ENCODE peak calls at places on chromosomes 5 and 9, in ten cellular contexts. T is naive thymus-derived CD4-positive, alpha-beta T cell; A is C1 segment of cervical spinal cord; Z is suprapubic skin; O is colonic mucosa; Q is memory B cell; M is fibroblast of the conjunctiva; P is RCC 7860; D is stimulated activated CD4-positive, alpha-beta T cell treated with anti-CD3 and anti-CD28 coated beads, Interleukin-4, amount 100 ng/mL, for 4 hours; H is nephron progenitor cell. E is an unnamed sample.

GRCh38 chr5:157926953-157927352 is 68.0 kb upstream of the CLINT1 start:
- DNase-seq in T (no peak), A (no peak), Z (no peak), O (no peak), Q (no peak), M (no peak), P (no peak), D (no peak), H (no peak), E (no peak)

GRCh38 chr5:39049298-39049697 is 24.9 kb downstream of the RICTOR start:
- DNase-seq in T (no peak), A (no peak), Z (no peak), O (no peak), Q (no peak), M (no peak), P (no peak), D (no peak), H (no peak), E (no peak)

GRCh38 chr9:124074746-124075145 is 63.2 kb downstream of the LHX2 start:
- DNase-seq in T (no peak), A (no peak), Z (no peak), O (no peak), Q (no peak), M (no peak), P (no peak), D (no peak), H (no peak), E (no peak)

GRCh38 chr5:73944581-73944980 is 318.6 kb downstream of the ARHGEF28 start:
- DNase-seq in T (no peak), A (no peak), Z (no peak), O (no peak), Q (no peak), M (no peak), P (no peak), D (no peak), H (no peak), E (no peak)

GRCh38 chr5:54581831-54582548 is 64.4 kb downstream of the SNX18 start:
- DNase-seq in T (no peak), A (no peak), Z (no peak), O (no peak), Q (no peak), M (peak), P (no peak), D (no peak), H (no peak), E (no peak)

GRCh38 chr9:124011460-124012301 is at the start of gene LHX2:
- DNase-seq in T (no peak), A (no peak), Z (no peak), O (peak), Q (no peak), M (peak), P (no peak), D (peak), H (peak), E (peak)

GRCh38 chr9:96476591-96476990 is 26.6 kb downstream of the HABP4 start:
- DNase-seq in T (no peak), A (no peak), Z (no peak), O (no peak), Q (no peak), M (no peak), P (no peak), D (no peak), H (no peak), E (no peak)

GRCh38 chr9:81879501-81879916 is 48.7 kb upstream of the SPATA31D4 start:
- DNase-seq in T (no peak), A (no peak), Z (no peak), O (peak), Q (no peak), M (no peak), P (no peak), D (no peak), H (no peak), E (no peak)

GRCh38 chr9:23245067-23245466 is 581.0 kb downstream of the ELAVL2 start:
- DNase-seq in T (no peak), A (no peak), Z (no peak), O (no peak), Q (no peak), M (no peak), P (no peak), D (no peak), H (no peak), E (no peak)

GRCh38 chr9:134633362-134634142 is 8.1 kb upstream of the COL5A1 start:
- DNase-seq in T (no peak), A (no peak), Z (peak), O (no peak), Q (no peak), M (no peak), P (no peak), D (no peak), H (no peak), E (no peak)

GRCh38 chr9:121972501-121972981 is 120.6 kb downstream of the TTLL11 start:
- DNase-seq in T (no peak), A (no peak), Z (no peak), O (peak), Q (no peak), M (no peak), P (peak), D (no peak), H (no peak), E (peak)

GRCh38 chr5:134510970-134511795 is 14.3 kb upstream of the JADE2 start:
- DNase-seq in T (peak), A (no peak), Z (no peak), O (no peak), Q (no peak), M (no peak), P (peak), D (peak), H (no peak), E (no peak)

GRCh38 chr9:114677418-114677817 is 4.6 kb downstream of the TEX48 start:
- DNase-seq in T (no peak), A (no peak), Z (no peak), O (no peak), Q (no peak), M (peak), P (peak), D (no peak), H (no peak), E (peak)

GRCh38 chr5:135535820-135536801 is at the start of gene NEUROG1:
- DNase-seq in T (no peak), A (no peak), Z (peak), O (peak), Q (no peak), M (no peak), P (no peak), D (no peak), H (peak), E (no peak)

GRCh38 chr9:126613656-126614055 is at the start of gene LMX1B:
- DNase-seq in T (no peak), A (no peak), Z (no peak), O (no peak), Q (no peak), M (peak), P (no peak), D (no peak), H (peak), E (no peak)

GRCh38 chr9:34179528-34180138 is 790 bp downstream of the UBAP1 start:
- DNase-seq in T (no peak), A (no peak), Z (no peak), O (peak), Q (no peak), M (no peak), P (no peak), D (no peak), H (no peak), E (peak)

GRCh38 chr9:32926901-32927300 is 74.5 kb downstream of the APTX start:
- DNase-seq in T (no peak), A (no peak), Z (no peak), O (no peak), Q (no peak), M (no peak), P (no peak), D (no peak), H (no peak), E (no peak)

GRCh38 chr9:137077758-137078693 is 709 bp downstream of the UAP1L1 start:
- DNase-seq in T (peak), A (no peak), Z (peak), O (peak), Q (no peak), M (no peak), P (no peak), D (peak), H (no peak), E (no peak)

GRCh38 chr5:33725846-33726245 is 165.9 kb downstream of the ADAMTS12 start:
- DNase-seq in T (no peak), A (no peak), Z (no peak), O (no peak), Q (no peak), M (no peak), P (no peak), D (no peak), H (no peak), E (no peak)

GRCh38 chr5:87825583-87825982 is 412.9 kb upstream of the CCNH start:
- DNase-seq in T (no peak), A (no peak), Z (no peak), O (no peak), Q (no peak), M (no peak), P (no peak), D (no peak), H (no peak), E (no peak)

GRCh38 chr5:150278916-150279315 is 10.7 kb downstream of the CAMK2A start:
- DNase-seq in T (no peak), A (no peak), Z (no peak), O (no peak), Q (no peak), M (no peak), P (peak), D (no peak), H (no peak), E (no peak)

E was measured in stomach.